ENCODE peak calls at places on chromosomes 7 and 10, in six cellular contexts. R, K, X, Z, J and E are unnamed samples.

GRCh38 chr7:26413007-26413691 is 121.5 kb downstream of the SNX10 start:
- DNase-seq in K (no peak), R (no peak), X (no peak), J (no peak), Z (peak), E (peak)

GRCh38 chr10:6194291-6194690 is 8.4 kb upstream of the PFKFB3 start:
- DNase-seq in K (no peak), Z (no peak), X (no peak), R (no peak), J (no peak), E (no peak)

GRCh38 chr7:5607958-5608656 is 173.4 kb downstream of the RNF216 start:
- DNase-seq in J (no peak), R (no peak), K (peak), Z (no peak), X (no peak), E (no peak)

GRCh38 chr10:35684625-35685024 is 42.5 kb upstream of the FZD8 start:
- DNase-seq in K (no peak), X (no peak), J (no peak), Z (peak), R (no peak), E (peak)

GRCh38 chr7:64691831-64692230 is 25.9 kb downstream of the ZNF107 start:
- DNase-seq in K (no peak), X (no peak), R (no peak), Z (no peak), J (no peak), E (no peak)

GRCh38 chr10:5971886-5972285 is 5.5 kb downstream of the IL15RA start:
- DNase-seq in J (no peak), Z (no peak), K (no peak), R (no peak), X (no peak), E (no peak)

GRCh38 chr7:101905203-101905865 is 87.9 kb downstream of the CUX1 start:
- DNase-seq in X (no peak), K (no peak), Z (no peak), J (no peak), R (no peak), E (no peak)

GRCh38 chr7:42522227-42522991 is 285.4 kb upstream of the GLI3 start:
- DNase-seq in R (no peak), J (no peak), K (no peak), Z (no peak), X (no peak), E (no peak)

GRCh38 chr10:52783726-52784125 is 11.1 kb upstream of the MBL2 start:
- DNase-seq in K (no peak), J (no peak), X (no peak), R (no peak), Z (no peak), E (no peak)

GRCh38 chr7:152543801-152544200 is 108.0 kb upstream of the KMT2C start:
- DNase-seq in X (no peak), R (no peak), J (no peak), Z (no peak), K (peak), E (no peak)

GRCh38 chr10:99484626-99485581 is 47.8 kb upstream of the NKX2-3 start:
- DNase-seq in J (no peak), K (no peak), X (no peak), Z (no peak), R (no peak), E (no peak)

GRCh38 chr7:37535841-37536240 is 87.2 kb upstream of the ELMO1 start:
- DNase-seq in Z (no peak), K (no peak), X (no peak), R (no peak), J (no peak), E (no peak)

GRCh38 chr7:471191-471865 is 48.3 kb downstream of the PDGFA start:
- DNase-seq in K (no peak), X (peak), J (no peak), R (no peak), Z (no peak), E (no peak)

GRCh38 chr7:3089493-3089892 is 45.8 kb upstream of the CARD11 start:
- DNase-seq in Z (no peak), J (no peak), K (no peak), X (no peak), R (no peak), E (no peak)

GRCh38 chr10:114393482-114393881 is 10.8 kb downstream of the AFAP1L2 start:
- DNase-seq in Z (no peak), R (no peak), X (no peak), J (no peak), K (no peak), E (no peak)

GRCh38 chr10:35289198-35289597 is 47.1 kb upstream of the CCNY start:
- DNase-seq in J (no peak), R (no peak), Z (no peak), X (no peak), K (no peak), E (no peak)

GRCh38 chr7:48360574-48360973 is 189.3 kb downstream of the ABCA13 start:
- DNase-seq in Z (no peak), K (peak), J (no peak), X (no peak), R (no peak), E (no peak)

GRCh38 chr10:110708776-110709443 is 64.8 kb downstream of the RBM20 start:
- DNase-seq in J (no peak), K (no peak), R (no peak), X (no peak), Z (no peak), E (no peak)